ENCODE peak calls at places on chromosomes 5 and 9, in four cellular contexts. N is spleen, W is iPS DF 6.9, M is colonic mucosa. R is an unnamed sample.

GRCh38 chr5:179791881-179792611 is 1.7 kb upstream of the LTC4S start:
- DNase-seq in N (peak; percentile 79), W (no peak), M (no peak), R (no peak)

GRCh38 chr5:135883441-135883840 is 12.2 kb downstream of the IL9 start:
- DNase-seq in N (no peak), W (peak; percentile 20), M (no peak), R (no peak)

GRCh38 chr9:21653091-21653490 is 149.3 kb upstream of the MTAP start:
- DNase-seq in N (no peak), W (no peak), M (no peak), R (no peak)

GRCh38 chr9:1604942-1605560 is 410.1 kb upstream of the SMARCA2 start:
- DNase-seq in N (no peak), W (peak; percentile 18), M (no peak), R (no peak)

GRCh38 chr9:32218100-32218767 is 166.2 kb upstream of the ACO1 start:
- DNase-seq in N (no peak), W (no peak), M (no peak), R (no peak)

GRCh38 chr9:124149992-124150391 is 107.8 kb upstream of the NEK6 start:
- DNase-seq in N (no peak), W (no peak), M (no peak), R (no peak)

GRCh38 chr9:97766092-97766491 is 69.0 kb upstream of the XPA start:
- DNase-seq in N (no peak), W (no peak), M (no peak), R (no peak)

GRCh38 chr9:28539432-28539831 is 966.2 kb upstream of the C9orf72 start:
- DNase-seq in N (no peak), W (no peak), M (no peak), R (no peak)

GRCh38 chr9:87640385-87640795 is 85.5 kb upstream of the CTSL start:
- DNase-seq in N (no peak), W (no peak), M (no peak), R (no peak)

GRCh38 chr5:53712327-53712726 is 151.9 kb downstream of the NDUFS4 start:
- DNase-seq in N (no peak), W (no peak), M (no peak), R (no peak)

GRCh38 chr9:128635266-128636023 is 21.2 kb downstream of the DYNC2I2 start:
- DNase-seq in N (peak; percentile 85), W (peak; percentile 58), M (peak; percentile 93), R (peak; percentile 99)

GRCh38 chr5:149500922-149501582 is 50.2 kb downstream of the CSNK1A1 start:
- DNase-seq in N (no peak), W (no peak), M (no peak), R (no peak)

GRCh38 chr5:151022511-151023018 is 2.2 kb downstream of the GPX3 start:
- DNase-seq in N (no peak), W (no peak), M (no peak), R (no peak)

GRCh38 chr5:151024440-151024839 is 4.0 kb downstream of the GPX3 start:
- DNase-seq in N (no peak), W (no peak), M (no peak), R (no peak)

GRCh38 chr5:151024894-151025606 is 4.7 kb downstream of the GPX3 start:
- DNase-seq in N (no peak), W (no peak), M (no peak), R (no peak)

GRCh38 chr5:151023047-151023615 is 2.7 kb downstream of the GPX3 start:
- DNase-seq in N (no peak), W (no peak), M (peak; percentile 49), R (no peak)

DNA sequence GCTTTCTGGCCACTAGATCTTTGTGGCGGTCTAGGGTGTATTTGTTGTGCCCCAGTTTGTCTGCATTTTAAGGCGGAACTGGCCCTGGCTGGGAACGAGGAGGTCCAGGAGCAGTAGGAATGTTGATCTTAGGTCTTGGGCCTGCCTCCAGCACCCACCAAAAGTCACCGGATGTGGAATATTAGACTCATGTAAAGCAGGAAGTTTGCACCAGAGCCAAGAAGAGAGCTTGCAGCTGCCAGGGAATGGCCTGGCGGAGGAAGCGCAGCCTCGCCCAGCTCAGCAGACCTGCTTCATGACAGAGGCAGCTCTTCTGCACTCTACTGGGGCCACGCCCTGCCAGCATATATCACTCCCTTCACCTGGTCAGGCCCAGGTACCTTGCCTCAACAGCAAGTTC is 3.3 kb downstream of the GPX3 start:
- DNase-seq in N (no peak), W (no peak), M (peak; percentile 67), R (no peak)
- H3K4me1 ChIP-seq in N (peaks cover 96% of the 10 kb centered on the region), W (no peaks in the 10 kb centered on the region), M (peaks cover 6% of the 10 kb centered on the region), R (peaks cover 33% of the 10 kb centered on the region)

GRCh38 chr9:33943389-33943788 is 105.3 kb downstream of the UBAP2 start:
- DNase-seq in N (no peak), W (no peak), M (no peak), R (no peak)
- H3K4me1 ChIP-seq in N (no peaks in the 10 kb centered on the region), W (no peaks in the 10 kb centered on the region), M (no peaks in the 10 kb centered on the region), R (peaks cover 26% of the 10 kb centered on the region)

GRCh38 chr5:178112545-178112944 is 787 bp upstream of the N4BP3 start:
- DNase-seq in N (no peak), W (no peak), M (no peak), R (no peak)

GRCh38 chr5:178115136-178115834 is 2.0 kb downstream of the N4BP3 start:
- DNase-seq in N (no peak), W (no peak), M (no peak), R (no peak)

GRCh38 chr5:178113141-178113787 is at the start of gene N4BP3:
- DNase-seq in N (peak; percentile 92), W (no peak), M (peak; percentile 73), R (no peak)

GRCh38 chr5:178114325-178115135 is 1.2 kb downstream of the N4BP3 start:
- DNase-seq in N (peak; percentile 88), W (no peak), M (peak; percentile 54), R (no peak)

GRCh38 chr5:178113841-178114324 is 551 bp downstream of the N4BP3 start:
- DNase-seq in N (no peak), W (no peak), M (no peak), R (no peak)
- H3K4me1 ChIP-seq in N (peaks cover 67% of the 10 kb centered on the region), W (peaks cover 14% of the 10 kb centered on the region), M (peaks cover 11% of the 10 kb centered on the region), R (peaks cover 3% of the 10 kb centered on the region)

GRCh38 chr5:112921031-112921832 is 795 bp downstream of the REEP5 start:
- DNase-seq in N (peak; percentile 94), W (peak; percentile 22), M (peak; percentile 70), R (peak; percentile 71)

GRCh38 chr5:112918136-112918535 is 3.9 kb downstream of the REEP5 start:
- DNase-seq in N (no peak), W (no peak), M (no peak), R (no peak)

GRCh38 chr5:112915831-112916230 is 6.2 kb downstream of the REEP5 start:
- DNase-seq in N (no peak), W (no peak), M (no peak), R (no peak)

GRCh38 chr5:112917453-112918005 is 4.5 kb downstream of the REEP5 start:
- DNase-seq in N (no peak), W (peak; percentile 9), M (no peak), R (no peak)

GRCh38 chr5:112918679-112919078 is 3.3 kb downstream of the REEP5 start:
- DNase-seq in N (no peak), W (no peak), M (no peak), R (no peak)
- H3K4me1 ChIP-seq in N (peaks cover 90% of the 10 kb centered on the region), W (no peaks in the 10 kb centered on the region), M (peaks cover 5% of the 10 kb centered on the region), R (peaks cover 6% of the 10 kb centered on the region)

DNA sequence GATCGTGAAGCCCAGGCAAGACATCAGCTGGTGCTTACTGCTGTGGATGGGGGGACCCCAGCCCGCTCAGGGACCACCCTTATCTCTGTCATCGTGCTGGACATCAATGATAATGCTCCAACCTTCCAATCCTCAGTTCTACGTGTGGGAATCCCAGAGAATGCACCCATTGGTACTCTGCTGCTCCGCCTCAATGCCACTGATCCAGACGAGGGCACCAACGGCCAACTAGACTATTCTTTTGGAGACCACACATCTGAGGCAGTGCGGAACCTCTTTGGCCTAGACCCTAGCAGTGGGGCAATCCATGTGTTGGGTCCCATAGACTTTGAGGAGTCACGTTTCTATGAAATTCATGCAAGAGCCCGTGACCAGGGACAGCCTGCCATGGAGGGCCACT is 960 bp downstream of the PCDHGC5 start:
- DNase-seq in N (no peak), W (no peak), M (no peak), R (no peak)
- H3K4me1 ChIP-seq in N (peaks cover 42% of the 10 kb centered on the region), W (peaks cover 4% of the 10 kb centered on the region), M (peaks cover 3% of the 10 kb centered on the region), R (peaks cover 22% of the 10 kb centered on the region)

GRCh38 chr5:14155730-14156129 is 12.6 kb downstream of the TRIO start:
- DNase-seq in N (no peak), W (no peak), M (no peak), R (no peak)
- H3K4me1 ChIP-seq in N (peaks cover 69% of the 10 kb centered on the region), W (peaks cover 13% of the 10 kb centered on the region), M (peaks cover 10% of the 10 kb centered on the region), R (peaks cover 54% of the 10 kb centered on the region)

DNA sequence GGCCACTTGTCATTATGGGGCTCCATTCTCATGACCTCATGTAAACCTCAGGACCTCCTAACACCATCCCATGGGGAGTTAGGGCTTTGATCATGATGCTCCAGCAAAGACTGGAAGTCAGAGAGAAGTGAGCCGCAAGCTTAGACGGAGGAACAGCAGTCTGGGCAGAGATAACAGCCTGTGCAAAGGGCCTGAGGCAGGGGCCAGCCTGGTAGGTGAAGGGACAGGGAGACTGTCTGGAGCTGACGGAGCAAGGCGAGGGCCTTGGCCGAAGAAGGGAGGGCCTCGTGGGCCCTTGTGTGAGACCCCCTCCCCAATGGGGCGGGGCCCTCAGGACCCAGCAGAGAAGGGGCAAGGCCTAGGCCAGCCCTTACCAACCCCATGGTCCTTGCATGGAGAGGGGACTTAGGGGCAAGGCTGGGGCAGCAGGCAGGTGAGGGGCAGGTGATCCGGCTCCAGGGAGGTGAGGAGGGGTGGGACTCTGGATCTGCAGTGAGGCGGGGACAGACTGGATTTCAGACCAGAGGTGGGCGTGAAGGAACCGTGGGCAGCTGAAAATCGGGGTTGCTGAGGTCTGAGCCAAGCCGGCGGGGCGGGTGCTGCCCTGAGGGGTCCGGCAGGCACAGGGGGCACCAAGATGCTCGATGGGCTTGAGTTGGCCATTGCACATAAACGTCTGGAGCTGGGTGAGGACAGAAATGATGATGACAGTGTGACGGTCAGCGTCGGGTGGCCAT is 17.4 kb downstream of the GPSM1 start:
- DNase-seq in N (no peak), W (no peak), M (no peak), R (no peak)
- H3K4me1 ChIP-seq in N (peaks cover 68% of the 10 kb centered on the region), W (peaks cover 7% of the 10 kb centered on the region), M (no peaks in the 10 kb centered on the region), R (peaks cover 3% of the 10 kb centered on the region)

GRCh38 chr9:93601666-93602065 is 25.3 kb downstream of the PHF2 start:
- DNase-seq in N (no peak), W (no peak), M (peak; percentile 12), R (no peak)
- H3K4me1 ChIP-seq in N (peaks cover 46% of the 10 kb centered on the region), W (peaks cover 16% of the 10 kb centered on the region), M (peaks cover 11% of the 10 kb centered on the region), R (peaks cover 6% of the 10 kb centered on the region)

GRCh38 chr9:137001857-137002645 is 5.7 kb upstream of the CLIC3 start:
- DNase-seq in N (no peak), W (no peak), M (no peak), R (no peak)
- H3K4me1 ChIP-seq in N (peaks cover 71% of the 10 kb centered on the region), W (peaks cover 5% of the 10 kb centered on the region), M (peaks cover 4% of the 10 kb centered on the region), R (peaks cover 18% of the 10 kb centered on the region)